ENCODE peak calls at places on chromosomes 13 and 19, in seven cellular contexts. S, D, H, G, O, Y and Q are unnamed samples.

GRCh38 chr19:7670150-7670784 is 1.4 kb downstream of the RETN start:
- DNase-seq in S (no peak), D (peak; percentile 87), H (no peak), G (no peak), O (no peak), Y (peak; percentile 42), Q (peak; percentile 41)

GRCh38 chr13:31639443-31640163 is 99.7 kb upstream of the RXFP2 start:
- DNase-seq in S (no peak), D (no peak), H (no peak), G (no peak), O (no peak), Y (no peak), Q (no peak)

GRCh38 chr13:47890146-47890814 is 110.8 kb downstream of the SUCLA2 start:
- DNase-seq in S (no peak), D (no peak), H (peak; percentile 28), G (no peak), O (no peak), Y (no peak), Q (peak; percentile 28)

GRCh38 chr13:67048793-67049150 is 181.4 kb downstream of the PCDH9 start:
- DNase-seq in S (no peak), D (no peak), H (peak; percentile 24), G (no peak), O (no peak), Y (no peak), Q (no peak)

GRCh38 chr13:44393391-44393790 is 19.8 kb downstream of the SERP2 start:
- DNase-seq in S (no peak), D (peak; percentile 66), H (no peak), G (no peak), O (no peak), Y (no peak), Q (no peak)

GRCh38 chr13:74062933-74063332 is 71.3 kb downstream of the KLF12 start:
- DNase-seq in S (peak; percentile 45), D (peak; percentile 56), H (peak; percentile 11), G (peak; percentile 11), O (no peak), Y (peak; percentile 46), Q (no peak)

GRCh38 chr13:27954406-27954851 is 14.7 kb downstream of the CDX2 start:
- DNase-seq in S (no peak), D (no peak), H (peak; percentile 46), G (no peak), O (no peak), Y (no peak), Q (no peak)

GRCh38 chr19:47158879-47159509 is 28.4 kb downstream of the SAE1 start:
- DNase-seq in S (no peak), D (no peak), H (peak; percentile 27), G (peak; percentile 25), O (no peak), Y (no peak), Q (no peak)

GRCh38 chr19:2255982-2256685 is at the start of gene JSRP1:
- DNase-seq in S (peak; percentile 90), D (no peak), H (no peak), G (no peak), O (no peak), Y (no peak), Q (no peak)

GRCh38 chr13:36207672-36208071 is 6.7 kb downstream of the SOHLH2 start:
- DNase-seq in S (no peak), D (no peak), H (no peak), G (no peak), O (no peak), Y (no peak), Q (no peak)

GRCh38 chr13:111005808-111006494 is 91.1 kb upstream of the ANKRD10 start:
- DNase-seq in S (peak; percentile 66), D (no peak), H (peak; percentile 28), G (no peak), O (no peak), Y (no peak), Q (no peak)

GRCh38 chr19:36051236-36051635 is 2.8 kb downstream of the THAP8 start:
- DNase-seq in S (no peak), D (no peak), H (no peak), G (no peak), O (no peak), Y (peak; percentile 50), Q (no peak)

GRCh38 chr13:104140557-104140956 is 1074.3 kb upstream of the SLC10A2 start:
- DNase-seq in S (no peak), D (no peak), H (no peak), G (no peak), O (no peak), Y (no peak), Q (no peak)

GRCh38 chr13:66995366-66995663 is 234.8 kb downstream of the PCDH9 start:
- DNase-seq in S (no peak), D (no peak), H (no peak), G (no peak), O (no peak), Y (no peak), Q (no peak)

GRCh38 chr13:30997697-30998547 is 65.5 kb downstream of the TEX26 start:
- DNase-seq in S (no peak), D (no peak), H (no peak), G (no peak), O (no peak), Y (peak; percentile 98), Q (no peak)

GRCh38 chr19:45264781-45265317 is 13.8 kb downstream of the MARK4 start:
- DNase-seq in S (no peak), D (no peak), H (no peak), G (no peak), O (no peak), Y (no peak), Q (no peak)

GRCh38 chr13:51397262-51397933 is 55.4 kb downstream of the INTS6 start:
- DNase-seq in S (no peak), D (no peak), H (peak; percentile 42), G (no peak), O (no peak), Y (no peak), Q (peak; percentile 12)

GRCh38 chr19:13723206-13723605 is 41.1 kb upstream of the MRI1 start:
- DNase-seq in S (no peak), D (no peak), H (peak; percentile 24), G (no peak), O (no peak), Y (no peak), Q (no peak)

GRCh38 chr19:55440411-55441105 is 2.5 kb downstream of the SHISA7 start:
- DNase-seq in S (no peak), D (no peak), H (peak; percentile 22), G (no peak), O (no peak), Y (no peak), Q (no peak)

GRCh38 chr19:6413291-6413690 is 11.3 kb downstream of the KHSRP start:
- DNase-seq in S (no peak), D (no peak), H (no peak), G (no peak), O (no peak), Y (no peak), Q (no peak)

GRCh38 chr13:23928985-23929384 is 31.7 kb upstream of the C1QTNF9B start:
- DNase-seq in S (no peak), D (no peak), H (peak; percentile 86), G (no peak), O (no peak), Y (no peak), Q (no peak)

GRCh38 chr19:19356901-19357566 is 36.4 kb downstream of the MAU2 start:
- DNase-seq in S (no peak), D (no peak), H (no peak), G (no peak), O (no peak), Y (no peak), Q (no peak)